ENCODE peak calls at places on chromosomes 7 and 10, in eight cellular contexts. G, V, M, I, Q, J, S and B are unnamed samples.

GRCh38 chr7:108014747-108015682 is 12.1 kb upstream of the LAMB1 start:
- DNase-seq in I (no peak), J (peak; percentile 78), G (no peak), Q (no peak), S (no peak), V (no peak), M (no peak), B (peak; percentile 81)

GRCh38 chr7:131076711-131077170 is 250.9 kb upstream of the MKLN1 start:
- DNase-seq in G (no peak), J (no peak), I (no peak), S (no peak), M (no peak), Q (no peak), V (no peak), B (peak; percentile 56)

GRCh38 chr10:89346264-89346971 is 18.6 kb downstream of the IFIT3 start:
- DNase-seq in I (peak; percentile 14), M (no peak), V (no peak), J (no peak), Q (no peak), G (no peak), S (no peak), B (no peak)

GRCh38 chr7:43785425-43785824 is 26.9 kb downstream of the BLVRA start:
- DNase-seq in M (no peak), G (no peak), J (peak; percentile 39), I (no peak), S (no peak), V (no peak), Q (no peak), B (peak; percentile 86)

GRCh38 chr7:45389073-45389872 is 184.9 kb upstream of the ADCY1 start:
- DNase-seq in S (no peak), V (no peak), M (no peak), I (no peak), G (no peak), J (no peak), Q (no peak), B (peak; percentile 52)

GRCh38 chr7:127891854-127892438 is 139.3 kb downstream of the LRRC4 start:
- DNase-seq in G (no peak), M (no peak), S (no peak), V (no peak), J (no peak), Q (no peak), I (no peak), B (no peak)

GRCh38 chr10:110540038-110540437 is 27.5 kb upstream of the SMC3 start:
- DNase-seq in I (no peak), Q (no peak), G (no peak), S (no peak), M (no peak), V (no peak), J (no peak), B (no peak)

GRCh38 chr10:45480294-45480693 is 106.3 kb downstream of the ALOX5 start:
- DNase-seq in J (no peak), Q (no peak), G (no peak), S (no peak), V (no peak), I (no peak), M (no peak), B (no peak)

GRCh38 chr10:99370993-99371392 is 41.8 kb downstream of the CNNM1 start:
- DNase-seq in J (no peak), I (no peak), Q (no peak), V (no peak), M (peak; percentile 66), G (no peak), S (no peak), B (peak; percentile 55)

GRCh38 chr10:78348416-78349164 is 314.9 kb downstream of the RPS24 start:
- DNase-seq in Q (no peak), S (no peak), V (no peak), J (no peak), I (peak; percentile 50), M (no peak), G (no peak), B (no peak)

GRCh38 chr7:151374139-151374538 is 32.5 kb downstream of the NUB1 start:
- DNase-seq in M (no peak), J (no peak), I (peak; percentile 77), V (no peak), S (no peak), Q (peak; percentile 38), G (no peak), B (no peak)

GRCh38 chr7:142319970-142320369 is 62.1 kb upstream of the PRSS58 start:
- DNase-seq in V (no peak), I (peak; percentile 89), J (no peak), S (no peak), M (peak; percentile 44), Q (no peak), G (no peak), B (peak; percentile 14)

GRCh38 chr10:21831986-21832735 is 171.4 kb downstream of the DNAJC1 start:
- DNase-seq in J (no peak), M (no peak), G (no peak), V (no peak), Q (no peak), I (no peak), S (no peak), B (no peak)

GRCh38 chr7:146557971-146558469 is 441.4 kb downstream of the CNTNAP2 start:
- DNase-seq in G (no peak), V (no peak), M (no peak), I (no peak), Q (no peak), J (no peak), S (no peak), B (no peak)

GRCh38 chr10:37885850-37886249 is 28.4 kb upstream of the ZNF248 start:
- DNase-seq in J (no peak), I (no peak), M (no peak), S (no peak), G (no peak), V (no peak), Q (no peak), B (no peak)

GRCh38 chr7:157714166-157715070 is 377.6 kb downstream of the DNAJB6 start:
- DNase-seq in I (peak; percentile 69), M (no peak), G (no peak), J (no peak), V (no peak), S (no peak), Q (no peak), B (no peak)

GRCh38 chr10:133022784-133023115 is 65.0 kb upstream of the ADGRA1 start:
- DNase-seq in M (no peak), V (no peak), I (no peak), J (no peak), S (no peak), Q (no peak), G (no peak), B (no peak)

GRCh38 chr7:2271273-2272026 is 29.4 kb downstream of the NUDT1 start:
- DNase-seq in M (no peak), I (no peak), J (no peak), G (no peak), Q (no peak), V (no peak), S (no peak), B (no peak)

GRCh38 chr7:22325671-22326070 is 31.3 kb downstream of the RAPGEF5 start:
- DNase-seq in S (no peak), M (no peak), Q (no peak), V (no peak), G (peak; percentile 52), I (no peak), J (no peak), B (no peak)

GRCh38 chr10:74825371-74826141 is 844 bp upstream of the KAT6B start:
- DNase-seq in J (peak; percentile 64), V (peak; percentile 39), S (peak; percentile 63), M (no peak), G (no peak), Q (peak; percentile 66), I (peak; percentile 94), B (no peak)

GRCh38 chr10:1643161-1643910 is 94.0 kb downstream of the ADARB2 start:
- DNase-seq in V (no peak), J (peak; percentile 32), M (no peak), G (no peak), Q (no peak), I (peak; percentile 24), S (no peak), B (peak; percentile 17)

GRCh38 chr10:36188054-36188453 is 546.0 kb upstream of the FZD8 start:
- DNase-seq in S (no peak), Q (peak; percentile 19), V (no peak), I (no peak), G (no peak), M (no peak), J (no peak), B (peak; percentile 29)

GRCh38 chr10:34996843-34997242 is 93.3 kb downstream of the CUL2 start:
- DNase-seq in I (no peak), Q (no peak), S (peak; percentile 60), M (no peak), J (no peak), V (no peak), G (no peak), B (peak; percentile 50)

GRCh38 chr10:78656815-78657621 is 411.7 kb upstream of the ZMIZ1 start:
- DNase-seq in V (no peak), Q (no peak), J (peak; percentile 42), G (no peak), M (no peak), I (peak; percentile 94), S (peak; percentile 72), B (no peak)

GRCh38 chr7:143519411-143520131 is 41.9 kb downstream of the TAS2R41 start:
- DNase-seq in V (no peak), Q (peak; percentile 39), S (no peak), G (peak; percentile 70), M (no peak), J (peak; percentile 1), I (peak; percentile 91), B (peak; percentile 12)

GRCh38 chr7:35705932-35706461 is 11.1 kb upstream of the HERPUD2 start:
- DNase-seq in M (no peak), I (no peak), G (no peak), Q (no peak), V (no peak), J (no peak), S (no peak), B (no peak)